ENCODE peak calls at places on chromosomes 13 and 19, in five cellular contexts. M, B, O, R and V are unnamed samples. For H3K4me1, the result is how much of the 10 kb centered on the place peaks cover.

GRCh38 chr13:99528547-99528946 is 27.3 kb downstream of the TM9SF2 start:
- DNase-seq in O (no peak), B (no peak), M (peak), R (peak), V (peak)

GRCh38 chr13:32857077-32857476 is 159.1 kb upstream of the KL start:
- DNase-seq in O (no peak), M (no peak), B (no peak), R (no peak), V (no peak)

GRCh38 chr13:84126671-84127171 is 244.4 kb upstream of the SLITRK1 start:
- DNase-seq in R (peak), B (no peak), O (no peak), M (no peak), V (no peak)

GRCh38 chr19:2478324-2478755 is 2.4 kb downstream of the GADD45B start:
- DNase-seq in B (no peak), M (peak), O (peak), R (peak), V (peak)

GRCh38 chr19:44608391-44608821 is 5.0 kb upstream of the IGSF23 start:
- DNase-seq in M (peak), B (no peak), R (no peak), O (peak), V (no peak)

GRCh38 chr19:13010038-13010991 is 15.0 kb downstream of the NFIX start:
- DNase-seq in B (peak), O (no peak), R (no peak), M (no peak), V (no peak)

GRCh38 chr19:10009269-10009665 is 1.0 kb downstream of the COL5A3 start:
- DNase-seq in O (peak), M (peak), R (peak), B (peak), V (peak)

GRCh38 chr19:42289556-42290041 is 12.3 kb upstream of the PRR19 start:
- DNase-seq in O (no peak), M (no peak), B (no peak), R (no peak), V (no peak)

GRCh38 chr13:99600318-99600717 is 99.0 kb downstream of the TM9SF2 start:
- DNase-seq in O (no peak), R (peak), M (no peak), B (peak), V (peak)

GRCh38 chr19:2652504-2653099 is 49.9 kb downstream of the GNG7 start:
- DNase-seq in M (no peak), R (no peak), O (no peak), B (no peak), V (no peak)

GRCh38 chr19:45884682-45885555 is 1.0 kb downstream of the IRF2BP1 start:
- DNase-seq in O (no peak), M (no peak), B (peak), R (peak), V (no peak)

GRCh38 chr19:33446918-33447293 is 73.4 kb downstream of the CEBPG start:
- DNase-seq in O (no peak), R (no peak), B (no peak), M (no peak), V (no peak)

GRCh38 chr13:31468114-31468902 is 268.5 kb downstream of the B3GLCT start:
- DNase-seq in R (no peak), M (no peak), O (no peak), B (no peak), V (no peak)

GRCh38 chr19:1206733-1207301 is 1.2 kb downstream of the STK11 start:
- DNase-seq in M (no peak), O (no peak), R (no peak), B (peak), V (peak)

GRCh38 chr19:49923055-49924003 is 5.7 kb upstream of the ATF5 start:
- DNase-seq in M (no peak), B (no peak), R (peak), O (no peak), V (no peak)

GRCh38 chr13:46641274-46642081 is 88.5 kb downstream of the LRCH1 start:
- DNase-seq in R (no peak), O (no peak), B (no peak), M (no peak), V (no peak)

GRCh38 chr13:24671367-24672117 is 8.7 kb upstream of the ATP12A start:
- DNase-seq in M (peak), R (peak), B (peak), O (peak), V (no peak)

GRCh38 chr13:109371066-109371465 is 415.3 kb downstream of the IRS2 start:
- DNase-seq in B (no peak), R (no peak), M (no peak), O (no peak), V (no peak)

GRCh38 chr13:91111476-91112190 is 235.9 kb upstream of the MIR17HG start:
- DNase-seq in R (no peak), B (no peak), O (no peak), M (no peak), V (no peak)

GRCh38 chr13:20415288-20415644 is 110.4 kb downstream of the CRYL1 start:
- DNase-seq in R (no peak), M (no peak), O (no peak), B (no peak), V (no peak)

GRCh38 chr13:110713981-110714797 is 689 bp downstream of the ING1 start:
- DNase-seq in B (peak), M (peak), R (peak), O (peak), V (peak)

GRCh38 chr13:110116072-110116487 is 190.9 kb downstream of the COL4A1 start:
- DNase-seq in B (peak), R (peak), O (peak), M (peak), V (peak)

GRCh38 chr19:35908010-35908441 is at the start of gene TYROBP:
- DNase-seq in R (no peak), B (no peak), O (no peak), M (no peak), V (peak)

GRCh38 chr13:32136061-32136460 is 104.5 kb downstream of the FRY start:
- DNase-seq in B (no peak), O (no peak), R (no peak), M (no peak), V (no peak)

GRCh38 chr19:45499196-45500180 is 1.2 kb downstream of the PPM1N start:
- DNase-seq in O (no peak), M (no peak), B (peak), R (peak), V (peak)

GRCh38 chr13:54637377-54637776 is 1608.8 kb downstream of the OLFM4 start:
- DNase-seq in B (no peak), O (no peak), R (no peak), M (peak), V (no peak)

GRCh38 chr13:25200783-25201182 is 28.7 kb upstream of the AMER2 start:
- DNase-seq in M (no peak), O (peak), B (no peak), R (no peak), V (no peak)

GRCh38 chr13:104593693-104594092 is 1527.5 kb upstream of the SLC10A2 start:
- DNase-seq in M (no peak), R (no peak), B (no peak), O (no peak), V (no peak)

GRCh38 chr13:80360298-80360827 is 19.4 kb upstream of the SPRY2 start:
- DNase-seq in R (no peak), M (peak), B (no peak), O (no peak), V (no peak)

GRCh38 chr13:60944863-60945262 is 470.8 kb downstream of the PCDH20 start:
- DNase-seq in R (no peak), M (no peak), O (no peak), B (no peak), V (no peak)

GRCh38 chr19:33260628-33261418 is 35.2 kb upstream of the SLC7A10 start:
- DNase-seq in O (no peak), B (no peak), M (no peak), R (peak), V (no peak)

GRCh38 chr13:109844396-109844795 is 58.0 kb upstream of the IRS2 start:
- DNase-seq in O (peak), B (no peak), R (no peak), M (peak), V (no peak)

DNA sequence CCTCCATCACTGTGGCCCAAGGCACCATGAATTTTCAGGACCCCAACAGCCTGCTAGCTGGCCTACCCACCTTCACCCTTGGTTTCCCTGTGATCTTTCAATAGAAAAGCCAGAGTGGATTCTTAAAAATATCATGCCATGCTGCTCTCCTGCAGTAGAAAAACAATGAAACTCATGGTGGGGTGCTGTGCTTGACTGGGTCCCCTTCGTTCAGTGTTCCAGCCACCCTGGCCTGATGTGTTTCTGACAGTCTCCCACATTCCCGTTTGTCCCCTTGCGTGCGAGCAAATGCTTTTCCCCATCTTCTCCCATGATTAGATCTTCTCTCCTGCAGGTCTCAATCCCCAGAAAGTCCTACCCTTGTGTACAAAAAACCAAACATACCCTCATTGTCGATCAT is 43.2 kb downstream of the ABCC4 start:
- DNase-seq in B (no peak), M (no peak), R (no peak), O (no peak), V (no peak)
- H3K4me1 ChIP-seq in B (under half), M (under half), R (under half), O (under half), V (under half)

DNA sequence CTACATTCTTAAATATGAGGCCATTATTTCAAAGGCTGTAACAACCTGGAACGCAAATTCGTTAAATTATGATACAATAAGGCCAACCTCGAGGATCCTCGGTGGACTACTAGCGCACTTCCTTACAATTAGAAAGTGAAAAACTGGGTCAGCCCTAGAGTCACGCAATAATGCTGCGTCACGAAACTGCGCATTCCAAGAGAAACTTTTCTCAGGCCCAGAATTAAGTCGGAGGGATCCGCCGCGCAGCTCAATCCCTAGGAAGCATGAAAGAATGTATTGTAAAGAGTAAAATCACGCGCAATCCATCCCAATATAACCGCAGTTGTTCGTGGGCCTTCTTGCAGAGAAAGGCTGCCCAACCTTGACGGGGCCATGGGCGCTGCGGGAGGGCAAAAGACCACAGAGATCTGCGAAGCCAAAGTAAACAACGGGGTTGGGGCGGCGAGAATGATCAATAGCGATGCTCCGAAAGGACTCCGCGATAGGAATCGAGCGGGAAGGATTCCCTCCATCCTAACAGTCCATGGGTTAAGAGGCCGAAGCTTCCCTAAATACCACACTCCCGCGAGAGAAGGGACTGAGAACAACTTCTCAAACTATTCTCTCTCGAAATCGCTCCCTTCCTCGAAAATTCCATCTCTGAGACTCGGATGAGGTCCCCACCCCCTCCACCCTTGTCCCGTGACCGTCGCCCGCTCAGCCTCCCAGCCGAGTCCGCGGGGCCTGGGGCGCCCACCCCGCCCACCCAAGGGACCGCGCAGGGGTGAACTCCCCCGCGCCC is 564 bp downstream of the SPART start:
- DNase-seq in B (peak), O (peak), M (peak), R (no peak), V (no peak)
- H3K27ac ChIP-seq in B (peak), O (peak), M (peak), R (no peak), V (no peak)

GRCh38 chr19:4278926-4279529 is at the start of gene SHD:
- DNase-seq in R (no peak), B (no peak), M (no peak), O (no peak), V (peak)
- H3K9ac ChIP-seq in R (no peak), B (no peak), M (no peak), O (no peak), V (no peak)

DNA sequence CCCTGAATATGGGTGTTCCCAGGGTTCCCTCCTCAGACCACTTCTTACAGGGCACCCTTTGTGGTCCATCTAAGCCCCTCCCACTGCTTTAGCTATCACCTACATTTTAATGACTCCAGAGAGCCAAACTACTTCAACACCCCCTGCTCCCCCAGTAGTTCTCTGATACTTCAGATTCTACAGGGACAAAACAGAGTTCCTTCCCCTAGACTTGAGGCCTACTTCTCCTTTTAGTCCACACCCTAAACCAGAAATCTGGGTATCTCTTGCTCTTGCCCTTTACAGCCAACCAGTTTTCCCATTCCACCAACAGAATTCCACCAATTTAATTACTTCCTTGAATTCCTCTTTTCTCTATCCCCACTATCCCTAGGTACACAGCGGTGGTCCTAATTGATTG is 107.2 kb downstream of the KCNRG start:
- DNase-seq in M (no peak), B (no peak), O (no peak), R (no peak), V (peak)
- H3K4me1 ChIP-seq in M (under half), B (under half), O (under half), R (under half), V (half or more)

DNA sequence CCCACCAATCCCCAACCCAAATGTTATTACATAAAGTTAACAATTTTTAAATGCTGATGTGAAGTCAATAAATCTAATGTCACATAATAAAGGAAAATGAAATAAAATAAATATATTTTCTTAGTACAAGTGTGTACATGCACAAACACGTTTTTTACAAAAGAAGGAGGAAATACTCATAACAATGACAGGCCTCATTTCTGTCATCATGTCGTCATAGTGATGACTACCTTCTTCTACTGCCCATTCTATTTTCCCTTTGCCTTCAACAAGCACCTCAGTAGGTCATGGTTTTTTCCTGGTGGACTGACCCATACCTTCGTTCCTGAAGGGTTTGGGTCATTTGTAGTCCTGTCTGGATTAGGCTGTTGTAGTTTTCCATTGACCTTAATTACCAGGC is 185.3 kb upstream of the IPO5 start:
- DNase-seq in O (no peak), M (no peak), B (no peak), R (no peak), V (no peak)
- H3K27ac ChIP-seq in O (no peak), M (no peak), B (no peak), R (no peak), V (no peak)